ENCODE peak calls at places on chromosome 16, in eight cellular contexts. One of them, this sample, is unnamed.

GRCh38 chr16:19844945-19845641 is 39.6 kb downstream of the GPRC5B start:
- DNase-seq in progenitor cell of endocrine pancreas: no peak
- DNase-seq in pancreas: no peak
- DNase-seq in cardiac muscle cell: no peak
- DNase-seq in heart left ventricle: no peak
- DNase-seq in endothelial cell of umbilical vein: no peak
- DNase-seq in WTC11: no peak
- DNase-seq in AG10803: peak
- DNase-seq in this sample: no peak

GRCh38 chr16:79845734-79846135 is 245.2 kb upstream of the MAF start:
- DNase-seq in progenitor cell of endocrine pancreas: no peak
- DNase-seq in pancreas: no peak
- DNase-seq in cardiac muscle cell: no peak
- DNase-seq in heart left ventricle: no peak
- DNase-seq in endothelial cell of umbilical vein: no peak
- DNase-seq in WTC11: no peak
- DNase-seq in AG10803: no peak
- DNase-seq in this sample: no peak

GRCh38 chr16:88976359-88977027 is 514 bp downstream of the CBFA2T3 start:
- DNase-seq in progenitor cell of endocrine pancreas: no peak
- DNase-seq in pancreas: peak
- DNase-seq in cardiac muscle cell: no peak
- DNase-seq in heart left ventricle: no peak
- DNase-seq in endothelial cell of umbilical vein: no peak
- DNase-seq in WTC11: no peak
- DNase-seq in AG10803: no peak
- DNase-seq in this sample: no peak

GRCh38 chr16:3754304-3754703 is 37.0 kb upstream of the TRAP1 start:
- DNase-seq in progenitor cell of endocrine pancreas: no peak
- DNase-seq in pancreas: no peak
- DNase-seq in cardiac muscle cell: no peak
- DNase-seq in heart left ventricle: no peak
- DNase-seq in endothelial cell of umbilical vein: no peak
- DNase-seq in WTC11: no peak
- DNase-seq in AG10803: peak
- DNase-seq in this sample: no peak

GRCh38 chr16:67919618-67920210 is 11.9 kb downstream of the CTRL start:
- DNase-seq in progenitor cell of endocrine pancreas: no peak
- DNase-seq in pancreas: peak
- DNase-seq in cardiac muscle cell: no peak
- DNase-seq in heart left ventricle: no peak
- DNase-seq in endothelial cell of umbilical vein: no peak
- DNase-seq in WTC11: no peak
- DNase-seq in AG10803: no peak
- DNase-seq in this sample: no peak

GRCh38 chr16:49158029-49158642 is 123.5 kb downstream of the CBLN1 start:
- DNase-seq in progenitor cell of endocrine pancreas: peak
- DNase-seq in pancreas: no peak
- DNase-seq in cardiac muscle cell: peak
- DNase-seq in heart left ventricle: peak
- DNase-seq in endothelial cell of umbilical vein: no peak
- DNase-seq in WTC11: peak
- DNase-seq in AG10803: no peak
- DNase-seq in this sample: no peak

GRCh38 chr16:22641030-22641671 is 130.5 kb downstream of the NPIPB5 start:
- DNase-seq in progenitor cell of endocrine pancreas: no peak
- DNase-seq in pancreas: no peak
- DNase-seq in cardiac muscle cell: peak
- DNase-seq in heart left ventricle: no peak
- DNase-seq in endothelial cell of umbilical vein: peak
- DNase-seq in WTC11: peak
- DNase-seq in AG10803: peak
- DNase-seq in this sample: no peak

GRCh38 chr16:87584271-87584670 is 18.0 kb upstream of the JPH3 start:
- DNase-seq in progenitor cell of endocrine pancreas: no peak
- DNase-seq in pancreas: no peak
- DNase-seq in cardiac muscle cell: no peak
- DNase-seq in heart left ventricle: no peak
- DNase-seq in endothelial cell of umbilical vein: peak
- DNase-seq in WTC11: no peak
- DNase-seq in AG10803: no peak
- DNase-seq in this sample: no peak

GRCh38 chr16:27313422-27314160 is at the start of gene IL4R:
- DNase-seq in progenitor cell of endocrine pancreas: peak
- DNase-seq in pancreas: peak
- DNase-seq in cardiac muscle cell: peak
- DNase-seq in heart left ventricle: peak
- DNase-seq in endothelial cell of umbilical vein: peak
- DNase-seq in WTC11: peak
- DNase-seq in AG10803: peak
- DNase-seq in this sample: peak

GRCh38 chr16:1351582-1352362 is at the start of the genes GNPTG and TSR3:
- DNase-seq in progenitor cell of endocrine pancreas: peak
- DNase-seq in pancreas: peak
- DNase-seq in cardiac muscle cell: peak
- DNase-seq in heart left ventricle: peak
- DNase-seq in endothelial cell of umbilical vein: peak
- DNase-seq in WTC11: peak
- DNase-seq in AG10803: peak
- DNase-seq in this sample: peak

GRCh38 chr16:65070831-65071230 is 51.0 kb downstream of the CDH11 start:
- DNase-seq in progenitor cell of endocrine pancreas: no peak
- DNase-seq in pancreas: no peak
- DNase-seq in cardiac muscle cell: peak
- DNase-seq in heart left ventricle: peak
- DNase-seq in endothelial cell of umbilical vein: peak
- DNase-seq in WTC11: no peak
- DNase-seq in AG10803: peak
- DNase-seq in this sample: peak

GRCh38 chr16:17368511-17368910 is 102.2 kb downstream of the XYLT1 start:
- DNase-seq in progenitor cell of endocrine pancreas: no peak
- DNase-seq in pancreas: no peak
- DNase-seq in cardiac muscle cell: no peak
- DNase-seq in heart left ventricle: no peak
- DNase-seq in endothelial cell of umbilical vein: no peak
- DNase-seq in WTC11: no peak
- DNase-seq in AG10803: no peak
- DNase-seq in this sample: no peak

GRCh38 chr16:20899503-20900298 is 457 bp downstream of the DCUN1D3 start:
- DNase-seq in progenitor cell of endocrine pancreas: peak
- DNase-seq in pancreas: peak
- DNase-seq in cardiac muscle cell: peak
- DNase-seq in heart left ventricle: no peak
- DNase-seq in endothelial cell of umbilical vein: peak
- DNase-seq in WTC11: peak
- DNase-seq in AG10803: no peak
- DNase-seq in this sample: peak

GRCh38 chr16:66438536-66438935 is 11.4 kb downstream of the BEAN1 start:
- DNase-seq in progenitor cell of endocrine pancreas: no peak
- DNase-seq in pancreas: no peak
- DNase-seq in cardiac muscle cell: no peak
- DNase-seq in heart left ventricle: no peak
- DNase-seq in endothelial cell of umbilical vein: no peak
- DNase-seq in WTC11: no peak
- DNase-seq in AG10803: no peak
- DNase-seq in this sample: no peak

GRCh38 chr16:46650224-46650623 is 29.0 kb upstream of the SHCBP1 start:
- DNase-seq in progenitor cell of endocrine pancreas: no peak
- DNase-seq in pancreas: no peak
- DNase-seq in cardiac muscle cell: no peak
- DNase-seq in heart left ventricle: no peak
- DNase-seq in endothelial cell of umbilical vein: no peak
- DNase-seq in WTC11: no peak
- DNase-seq in AG10803: peak
- DNase-seq in this sample: no peak

GRCh38 chr16:8588703-8589292 is 1.5 kb downstream of the TMEM114 start:
- DNase-seq in progenitor cell of endocrine pancreas: no peak
- DNase-seq in pancreas: no peak
- DNase-seq in cardiac muscle cell: no peak
- DNase-seq in heart left ventricle: no peak
- DNase-seq in endothelial cell of umbilical vein: no peak
- DNase-seq in WTC11: peak
- DNase-seq in AG10803: no peak
- DNase-seq in this sample: peak
- TF ChIP-seq CTCF in progenitor cell of endocrine pancreas: no peak
- TF ChIP-seq CTCF in pancreas: no peak
- TF ChIP-seq CTCF in cardiac muscle cell: no peak
- TF ChIP-seq CTCF in heart left ventricle: no peak
- TF ChIP-seq CTCF in endothelial cell of umbilical vein: no peak
- TF ChIP-seq CTCF in WTC11: no peak
- TF ChIP-seq CTCF in AG10803: no peak
- TF ChIP-seq CTCF in this sample: no peak

GRCh38 chr16:57783116-57783515 is 19.2 kb downstream of the KIFC3 start:
- DNase-seq in progenitor cell of endocrine pancreas: no peak
- DNase-seq in pancreas: no peak
- DNase-seq in cardiac muscle cell: no peak
- DNase-seq in heart left ventricle: no peak
- DNase-seq in endothelial cell of umbilical vein: no peak
- DNase-seq in WTC11: no peak
- DNase-seq in AG10803: no peak
- DNase-seq in this sample: no peak

GRCh38 chr16:57784334-57784733 is 18.0 kb downstream of the KIFC3 start:
- DNase-seq in progenitor cell of endocrine pancreas: no peak
- DNase-seq in pancreas: no peak
- DNase-seq in cardiac muscle cell: no peak
- DNase-seq in heart left ventricle: no peak
- DNase-seq in endothelial cell of umbilical vein: no peak
- DNase-seq in WTC11: no peak
- DNase-seq in AG10803: no peak
- DNase-seq in this sample: no peak

GRCh38 chr16:57783883-57784282 is 18.4 kb downstream of the KIFC3 start:
- DNase-seq in progenitor cell of endocrine pancreas: no peak
- DNase-seq in pancreas: peak
- DNase-seq in cardiac muscle cell: no peak
- DNase-seq in heart left ventricle: no peak
- DNase-seq in endothelial cell of umbilical vein: no peak
- DNase-seq in WTC11: no peak
- DNase-seq in AG10803: no peak
- DNase-seq in this sample: no peak

GRCh38 chr16:57781349-57781740 is 20.9 kb downstream of the KIFC3 start:
- DNase-seq in progenitor cell of endocrine pancreas: no peak
- DNase-seq in pancreas: peak
- DNase-seq in cardiac muscle cell: no peak
- DNase-seq in heart left ventricle: no peak
- DNase-seq in endothelial cell of umbilical vein: no peak
- DNase-seq in WTC11: no peak
- DNase-seq in AG10803: no peak
- DNase-seq in this sample: no peak

DNA sequence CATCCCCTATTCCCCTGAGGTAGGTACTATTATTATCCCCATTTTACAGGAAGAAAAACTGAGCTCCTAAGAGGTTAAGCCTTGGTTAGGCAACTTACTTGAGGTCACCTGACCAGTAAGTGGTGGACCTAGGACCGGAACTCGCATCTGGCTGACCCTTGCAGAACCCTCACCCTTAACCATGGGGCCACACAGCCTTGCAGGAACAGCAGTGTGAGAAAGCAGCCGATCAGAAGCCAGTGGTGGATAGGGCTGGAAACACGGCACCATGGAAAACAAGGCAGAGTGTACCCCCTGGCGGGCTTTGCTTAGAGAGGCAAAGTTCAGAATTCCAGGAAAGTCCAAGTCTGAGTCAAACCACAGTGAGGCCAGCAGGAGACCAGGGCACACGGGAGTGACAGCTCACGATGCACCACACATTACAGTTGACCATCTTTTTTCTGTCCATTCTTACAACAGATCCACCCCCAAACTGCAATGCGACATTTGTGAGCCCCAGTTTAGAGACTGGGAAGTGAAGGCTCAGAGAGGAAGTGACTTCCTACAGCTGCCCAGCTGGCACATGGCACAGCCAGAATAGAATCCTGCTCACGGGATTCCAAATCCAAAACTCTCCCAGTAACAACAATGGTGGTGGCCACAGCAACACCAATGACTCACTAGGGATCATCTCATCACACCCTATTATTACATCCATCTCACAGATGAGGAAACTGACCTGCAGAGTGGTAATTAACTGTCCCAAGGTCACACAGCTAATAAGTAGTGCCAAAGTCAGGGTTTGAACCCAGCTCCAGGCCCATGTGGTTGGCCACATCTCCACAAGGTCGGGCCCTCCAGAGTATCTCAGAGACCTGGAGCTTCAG is 20.3 kb downstream of the KIFC3 start:
- DNase-seq in progenitor cell of endocrine pancreas: no peak
- DNase-seq in pancreas: peak
- DNase-seq in cardiac muscle cell: no peak
- DNase-seq in heart left ventricle: no peak
- DNase-seq in endothelial cell of umbilical vein: no peak
- DNase-seq in WTC11: no peak
- DNase-seq in AG10803: peak
- DNase-seq in this sample: no peak
- TF ChIP-seq CTCF in progenitor cell of endocrine pancreas: no peak
- TF ChIP-seq CTCF in pancreas: no peak
- TF ChIP-seq CTCF in cardiac muscle cell: no peak
- TF ChIP-seq CTCF in heart left ventricle: no peak
- TF ChIP-seq CTCF in endothelial cell of umbilical vein: no peak
- TF ChIP-seq CTCF in WTC11: no peak
- TF ChIP-seq CTCF in AG10803: no peak
- TF ChIP-seq CTCF in this sample: no peak

GRCh38 chr16:52553322-52553721 is 6.4 kb upstream of the TOX3 start:
- DNase-seq in progenitor cell of endocrine pancreas: no peak
- DNase-seq in pancreas: no peak
- DNase-seq in cardiac muscle cell: no peak
- DNase-seq in heart left ventricle: no peak
- DNase-seq in endothelial cell of umbilical vein: no peak
- DNase-seq in WTC11: peak
- DNase-seq in AG10803: no peak
- DNase-seq in this sample: no peak
- TF ChIP-seq CTCF in progenitor cell of endocrine pancreas: peak
- TF ChIP-seq CTCF in pancreas: no peak
- TF ChIP-seq CTCF in cardiac muscle cell: no peak
- TF ChIP-seq CTCF in heart left ventricle: no peak
- TF ChIP-seq CTCF in endothelial cell of umbilical vein: no peak
- TF ChIP-seq CTCF in WTC11: peak
- TF ChIP-seq CTCF in AG10803: no peak
- TF ChIP-seq CTCF in this sample: no peak

GRCh38 chr16:12217341-12217740 is 240.8 kb downstream of the SNX29 start:
- DNase-seq in progenitor cell of endocrine pancreas: no peak
- DNase-seq in pancreas: no peak
- DNase-seq in cardiac muscle cell: no peak
- DNase-seq in heart left ventricle: no peak
- DNase-seq in endothelial cell of umbilical vein: no peak
- DNase-seq in WTC11: no peak
- DNase-seq in AG10803: no peak
- DNase-seq in this sample: no peak

GRCh38 chr16:12213180-12213579 is 236.6 kb downstream of the SNX29 start:
- DNase-seq in progenitor cell of endocrine pancreas: no peak
- DNase-seq in pancreas: no peak
- DNase-seq in cardiac muscle cell: no peak
- DNase-seq in heart left ventricle: no peak
- DNase-seq in endothelial cell of umbilical vein: no peak
- DNase-seq in WTC11: no peak
- DNase-seq in AG10803: no peak
- DNase-seq in this sample: no peak

GRCh38 chr16:12214509-12214908 is 238.0 kb downstream of the SNX29 start:
- DNase-seq in progenitor cell of endocrine pancreas: no peak
- DNase-seq in pancreas: no peak
- DNase-seq in cardiac muscle cell: no peak
- DNase-seq in heart left ventricle: no peak
- DNase-seq in endothelial cell of umbilical vein: no peak
- DNase-seq in WTC11: no peak
- DNase-seq in AG10803: no peak
- DNase-seq in this sample: no peak

GRCh38 chr16:12211870-12212690 is 235.5 kb downstream of the SNX29 start:
- DNase-seq in progenitor cell of endocrine pancreas: no peak
- DNase-seq in pancreas: no peak
- DNase-seq in cardiac muscle cell: no peak
- DNase-seq in heart left ventricle: no peak
- DNase-seq in endothelial cell of umbilical vein: no peak
- DNase-seq in WTC11: no peak
- DNase-seq in AG10803: no peak
- DNase-seq in this sample: no peak

GRCh38 chr16:12215302-12216105 is 239.0 kb downstream of the SNX29 start:
- DNase-seq in progenitor cell of endocrine pancreas: no peak
- DNase-seq in pancreas: no peak
- DNase-seq in cardiac muscle cell: peak
- DNase-seq in heart left ventricle: no peak
- DNase-seq in endothelial cell of umbilical vein: no peak
- DNase-seq in WTC11: peak
- DNase-seq in AG10803: no peak
- DNase-seq in this sample: peak
- TF ChIP-seq CTCF in progenitor cell of endocrine pancreas: peak
- TF ChIP-seq CTCF in pancreas: no peak
- TF ChIP-seq CTCF in cardiac muscle cell: peak
- TF ChIP-seq CTCF in heart left ventricle: peak
- TF ChIP-seq CTCF in endothelial cell of umbilical vein: peak
- TF ChIP-seq CTCF in WTC11: peak
- TF ChIP-seq CTCF in AG10803: peak
- TF ChIP-seq CTCF in this sample: peak

This sample was measured in SK-N-SH.